ENCODE peak calls at places on chromosome 20, in four cellular contexts. Z, E, R and F are unnamed samples.

GRCh38 chr20:37236462-37236861 is 25.2 kb downstream of the GHRH start:
- DNase-seq in Z (no peak), E (no peak), R (no peak), F (no peak)

GRCh38 chr20:31835977-31836852 is 9.2 kb downstream of the FOXS1 start:
- DNase-seq in Z (peak; percentile 54), E (peak; percentile 96), R (no peak), F (peak; percentile 49)

GRCh38 chr20:63795178-63795830 is 35.8 kb downstream of the ZBTB46 start:
- DNase-seq in Z (no peak), E (no peak), R (no peak), F (no peak)

GRCh38 chr20:35503841-35504460 is 25.5 kb downstream of the C20orf173 start:
- DNase-seq in Z (no peak), E (peak; percentile 77), R (no peak), F (no peak)

GRCh38 chr20:62027116-62027515 is 38.6 kb downstream of the TAF4 start:
- DNase-seq in Z (no peak), E (no peak), R (no peak), F (no peak)

GRCh38 chr20:17138237-17138636 is 88.6 kb upstream of the PCSK2 start:
- DNase-seq in Z (no peak), E (no peak), R (no peak), F (no peak)

GRCh38 chr20:17822039-17822438 is 122.3 kb downstream of the BANF2 start:
- DNase-seq in Z (no peak), E (peak; percentile 59), R (no peak), F (no peak)

GRCh38 chr20:44921447-44921846 is 11.6 kb downstream of the PABPC1L start:
- DNase-seq in Z (no peak), E (no peak), R (no peak), F (no peak)

GRCh38 chr20:38418509-38419204 is 16.5 kb downstream of the SNHG17 start:
- DNase-seq in Z (no peak), E (peak; percentile 27), R (no peak), F (peak; percentile 62)

GRCh38 chr20:5092765-5093339 is 26.9 kb downstream of the PCNA start:
- DNase-seq in Z (no peak), E (no peak), R (no peak), F (no peak)

GRCh38 chr20:61925555-61926252 is 140.0 kb downstream of the TAF4 start:
- DNase-seq in Z (no peak), E (peak; percentile 90), R (no peak), F (no peak)

GRCh38 chr20:9200620-9201019 is 131.7 kb downstream of the PLCB4 start:
- DNase-seq in Z (peak; percentile 16), E (peak; percentile 40), R (no peak), F (no peak)

GRCh38 chr20:37406010-37406998 is 60.4 kb downstream of the SRC start:
- DNase-seq in Z (no peak), E (no peak), R (no peak), F (peak; percentile 12)

GRCh38 chr20:16405254-16405653 is 168.0 kb downstream of the KIF16B start:
- DNase-seq in Z (no peak), E (no peak), R (no peak), F (peak; percentile 9)

GRCh38 chr20:17767624-17768023 is 67.9 kb downstream of the BANF2 start:
- DNase-seq in Z (no peak), E (no peak), R (no peak), F (no peak)

GRCh38 chr20:49906101-49906604 is 9.2 kb downstream of the SPATA2 start:
- DNase-seq in Z (no peak), E (no peak), R (no peak), F (no peak)

GRCh38 chr20:50824137-50824536 is 29.3 kb downstream of the BCAS4 start:
- DNase-seq in Z (no peak), E (peak; percentile 71), R (no peak), F (no peak)

GRCh38 chr20:17525650-17526049 is 5.5 kb downstream of the BFSP1 start:
- DNase-seq in Z (no peak), E (no peak), R (no peak), F (no peak)

GRCh38 chr20:36666181-36666740 is 20.3 kb upstream of the SLA2 start:
- DNase-seq in Z (no peak), E (peak; percentile 20), R (no peak), F (peak; percentile 8)

GRCh38 chr20:61589055-61589385 is 337.0 kb downstream of the CDH4 start:
- DNase-seq in Z (no peak), E (peak; percentile 83), R (no peak), F (no peak)

GRCh38 chr20:57317789-57318371 is 11.7 kb upstream of the SPO11 start:
- DNase-seq in Z (no peak), E (no peak), R (no peak), F (no peak)

GRCh38 chr20:4160761-4161305 is 145.5 kb upstream of the RNF24 start:
- DNase-seq in Z (no peak), E (peak; percentile 65), R (no peak), F (peak; percentile 91)

GRCh38 chr20:4090756-4091331 is 75.5 kb upstream of the RNF24 start:
- DNase-seq in Z (peak; percentile 34), E (no peak), R (no peak), F (peak; percentile 16)

GRCh38 chr20:42308980-42309524 is 690.9 kb upstream of the CHD6 start:
- DNase-seq in Z (no peak), E (no peak), R (no peak), F (no peak)

GRCh38 chr20:20875716-20876115 is 163.3 kb upstream of the RALGAPA2 start:
- DNase-seq in Z (no peak), E (no peak), R (no peak), F (no peak)

GRCh38 chr20:51596656-51597388 is 54.3 kb upstream of the NFATC2 start:
- DNase-seq in Z (no peak), E (no peak), R (no peak), F (no peak)

GRCh38 chr20:38764563-38765355 is 16.5 kb downstream of the ACTR5 start:
- DNase-seq in Z (peak; percentile 44), E (peak; percentile 81), R (no peak), F (no peak)